ENCODE peak calls at places on chromosomes 6 and 20, in five cellular contexts. K is iris pigment epithelial cell; G is stimulated activated CD8-positive, alpha-beta memory T cell treated with anti-CD3 and anti-CD28 coated beads, Interleukin-15, amount 100 ng/mL, for 4 hours; I is NCI-H510A; Q is cerebellum. V is an unnamed sample.

GRCh38 chr20:14478126-14478525 is 140.7 kb upstream of the FLRT3 start:
- DNase-seq in I (no peak), Q (no peak), K (no peak), G (no peak), V (no peak)

GRCh38 chr20:57659789-57660509 is 39.7 kb upstream of the ZBP1 start:
- DNase-seq in I (no peak), G (no peak), K (no peak), Q (no peak), V (no peak)

GRCh38 chr6:170048615-170049256 is 242.1 kb downstream of the DLL1 start:
- DNase-seq in K (no peak), G (no peak), Q (no peak), I (no peak), V (no peak)

GRCh38 chr20:41436679-41437078 is 70.1 kb upstream of the EMILIN3 start:
- DNase-seq in I (no peak), Q (no peak), G (no peak), K (peak), V (no peak)

GRCh38 chr6:39218868-39219567 is 10.3 kb downstream of the KCNK5 start:
- DNase-seq in G (no peak), K (peak), Q (no peak), I (no peak), V (no peak)

GRCh38 chr6:5084192-5084786 is 852 bp upstream of the PPP1R3G start:
- DNase-seq in Q (no peak), K (no peak), I (no peak), G (no peak), V (no peak)

GRCh38 chr6:96520039-96520850 is 1.4 kb upstream of the UFL1 start:
- DNase-seq in Q (no peak), K (peak), I (no peak), G (no peak), V (no peak)

GRCh38 chr20:49259799-49260198 is 18.1 kb downstream of the ZNFX1 start:
- DNase-seq in Q (no peak), I (no peak), G (no peak), K (no peak), V (no peak)

GRCh38 chr6:55902796-55903195 is 27.4 kb upstream of the BMP5 start:
- DNase-seq in I (no peak), K (peak), Q (no peak), G (no peak), V (no peak)

GRCh38 chr6:24431045-24431451 is 28.3 kb downstream of the MRS2 start:
- DNase-seq in I (no peak), G (no peak), Q (peak), K (peak), V (no peak)

GRCh38 chr20:56689318-56689717 is 60.2 kb downstream of the TFAP2C start:
- DNase-seq in Q (no peak), G (no peak), K (peak), I (no peak), V (no peak)

GRCh38 chr6:152232494-152233151 is 404.5 kb downstream of the SYNE1 start:
- DNase-seq in Q (no peak), K (peak), I (no peak), G (no peak), V (no peak)

GRCh38 chr6:63456734-63457133 is 115.5 kb upstream of the LOC128125822 start:
- DNase-seq in Q (no peak), I (no peak), K (no peak), G (no peak), V (no peak)

GRCh38 chr20:62409935-62410741 is 3.1 kb upstream of the CABLES2 start:
- DNase-seq in G (no peak), I (peak), K (peak), Q (no peak), V (peak)

GRCh38 chr6:3455121-3455489 is 1.7 kb downstream of the SLC22A23 start:
- DNase-seq in I (no peak), G (no peak), Q (peak), K (no peak), V (no peak)

GRCh38 chr6:136007355-136007754 is 155.9 kb downstream of the PDE7B start:
- DNase-seq in I (no peak), Q (no peak), G (no peak), K (no peak), V (no peak)

GRCh38 chr6:20952605-20953004 is 418.3 kb downstream of the CDKAL1 start:
- DNase-seq in K (peak), I (no peak), G (no peak), Q (no peak), V (no peak)